ENCODE peak calls at places on chromosomes 1 and 21, in six cellular contexts. E is Calu3, U is NB4, W is breast epithelium, S is GM20000, P is endothelial cell. O is an unnamed sample.

GRCh38 chr1:207941664-207942063 is 30.7 kb upstream of the CD34 start:
- DNase-seq in E (no peak), U (no peak), W (peak), S (no peak), P (no peak), O (no peak)

GRCh38 chr1:61092643-61093042 is 10.3 kb downstream of the NFIA start:
- DNase-seq in E (no peak), U (no peak), W (no peak), S (no peak), P (no peak), O (no peak)

GRCh38 chr1:55958498-55958897 is 620.9 kb downstream of the PLPP3 start:
- DNase-seq in E (no peak), U (no peak), W (no peak), S (no peak), P (no peak), O (no peak)

GRCh38 chr1:181630838-181631237 is 147.5 kb downstream of the CACNA1E start:
- DNase-seq in E (no peak), U (no peak), W (peak), S (no peak), P (no peak), O (no peak)

GRCh38 chr1:155833665-155834295 is 23.2 kb downstream of the GON4L start:
- DNase-seq in E (no peak), U (no peak), W (no peak), S (no peak), P (no peak), O (no peak)

GRCh38 chr1:218401896-218402770 is 57.0 kb downstream of the TGFB2 start:
- DNase-seq in E (no peak), U (no peak), W (no peak), S (no peak), P (no peak), O (no peak)

GRCh38 chr1:194105381-194105780 is 919.0 kb upstream of the B3GALT2 start:
- DNase-seq in E (no peak), U (no peak), W (no peak), S (no peak), P (no peak), O (no peak)

GRCh38 chr1:218274551-218274950 is 10.5 kb upstream of the RRP15 start:
- DNase-seq in E (no peak), U (no peak), W (no peak), S (no peak), P (no peak), O (no peak)

GRCh38 chr1:116628448-116628847 is 39.1 kb downstream of the IGSF3 start:
- DNase-seq in E (no peak), U (no peak), W (no peak), S (peak), P (no peak), O (no peak)

GRCh38 chr1:33661791-33662190 is 189.3 kb downstream of the ZSCAN20 start:
- DNase-seq in E (no peak), U (no peak), W (no peak), S (no peak), P (no peak), O (no peak)

GRCh38 chr1:161948435-161948834 is 75.2 kb downstream of the OLFML2B start:
- DNase-seq in E (no peak), U (no peak), W (no peak), S (no peak), P (no peak), O (no peak)

GRCh38 chr21:34511154-34511553 is 856 bp downstream of the KCNE1 start:
- DNase-seq in E (no peak), U (peak), W (no peak), S (no peak), P (no peak), O (no peak)

GRCh38 chr21:36916718-36917117 is 49.8 kb downstream of the HLCS start:
- DNase-seq in E (no peak), U (no peak), W (no peak), S (no peak), P (no peak), O (no peak)

GRCh38 chr21:41770901-41771624 is 4.2 kb upstream of the RIPK4 start:
- DNase-seq in E (no peak), U (no peak), W (no peak), S (no peak), P (no peak), O (no peak)

GRCh38 chr1:44807364-44808062 is 362 bp upstream of the DYNLT4 start:
- DNase-seq in E (peak), U (peak), W (peak), S (peak), P (peak), O (peak)

GRCh38 chr1:157289424-157290105 is 151.4 kb upstream of the ETV3 start:
- DNase-seq in E (no peak), U (no peak), W (no peak), S (no peak), P (no peak), O (no peak)

GRCh38 chr1:164611754-164612642 is 53.0 kb downstream of the PBX1 start:
- DNase-seq in E (peak), U (no peak), W (peak), S (no peak), P (no peak), O (peak)

GRCh38 chr1:68313736-68314594 is 81.6 kb upstream of the WLS start:
- DNase-seq in E (no peak), U (no peak), W (no peak), S (no peak), P (no peak), O (no peak)

GRCh38 chr1:61124078-61124477 is 41.7 kb downstream of the NFIA start:
- DNase-seq in E (no peak), U (no peak), W (no peak), S (no peak), P (no peak), O (no peak)

GRCh38 chr1:112257043-112257835 is 138.8 kb upstream of the CTTNBP2NL start:
- DNase-seq in E (no peak), U (no peak), W (no peak), S (no peak), P (no peak), O (no peak)

GRCh38 chr21:14452031-14452778 is 69.3 kb upstream of the HSPA13 start:
- DNase-seq in E (no peak), U (no peak), W (no peak), S (no peak), P (no peak), O (no peak)

GRCh38 chr1:50929376-50929958 is 30.6 kb downstream of the FAF1 start:
- DNase-seq in E (no peak), U (peak), W (no peak), S (no peak), P (no peak), O (no peak)

GRCh38 chr1:24725209-24725651 is 20.0 kb upstream of the CLIC4 start:
- DNase-seq in E (peak), U (no peak), W (no peak), S (no peak), P (peak), O (peak)

GRCh38 chr21:45539796-45540600 is 2.2 kb downstream of the SLC19A1 start:
- DNase-seq in E (no peak), U (no peak), W (no peak), S (no peak), P (peak), O (no peak)

GRCh38 chr1:31390071-31390470 is 17.2 kb upstream of the FABP3 start:
- DNase-seq in E (peak), U (no peak), W (peak), S (no peak), P (no peak), O (no peak)

GRCh38 chr1:169727307-169727706 is 6.6 kb downstream of the SELE start:
- DNase-seq in E (no peak), U (no peak), W (no peak), S (no peak), P (no peak), O (no peak)

GRCh38 chr1:48692235-48692634 is 84.5 kb downstream of the BEND5 start:
- DNase-seq in E (no peak), U (no peak), W (peak), S (no peak), P (no peak), O (no peak)

GRCh38 chr1:154812911-154813816 is 56.9 kb downstream of the KCNN3 start:
- DNase-seq in E (no peak), U (no peak), W (peak), S (no peak), P (no peak), O (peak)

GRCh38 chr1:80363689-80364475 is 1357.4 kb upstream of the ADGRL4 start:
- DNase-seq in E (no peak), U (no peak), W (no peak), S (no peak), P (no peak), O (no peak)

GRCh38 chr21:34336756-34337391 is 26.9 kb upstream of the KCNE2 start:
- DNase-seq in E (no peak), U (no peak), W (no peak), S (no peak), P (no peak), O (no peak)

GRCh38 chr1:16913866-16914662 is 7.7 kb upstream of the CROCC start:
- DNase-seq in E (peak), U (peak), W (peak), S (peak), P (peak), O (peak)
- TF ChIP-seq CTCF in E (no peak), U (no peak), W (no peak), S (no peak), P (no peak), O (no peak)

DNA sequence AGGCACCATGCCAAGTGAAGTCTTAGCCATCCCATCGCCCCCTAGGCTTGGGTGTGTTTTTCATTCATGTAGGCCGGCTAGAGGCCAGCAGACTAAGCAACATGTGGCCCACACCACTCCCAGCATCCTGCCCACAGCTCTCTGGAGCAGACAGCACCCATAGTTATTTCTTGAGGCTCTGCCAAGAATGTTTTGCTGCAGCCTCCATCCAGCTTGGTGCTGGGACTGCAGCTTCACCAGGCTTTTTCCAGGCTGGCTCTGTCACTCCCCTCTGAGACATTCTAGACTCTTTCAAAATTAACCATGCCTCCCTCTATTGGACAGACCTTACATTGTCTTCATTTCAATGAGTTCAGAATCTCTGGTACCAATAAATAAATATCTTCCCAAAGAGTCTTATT is 104.2 kb downstream of the DUSP10 start:
- DNase-seq in E (no peak), U (no peak), W (no peak), S (no peak), P (no peak), O (no peak)
- TF ChIP-seq CTCF in E (no peak), U (no peak), W (no peak), S (no peak), P (no peak), O (no peak)

DNA sequence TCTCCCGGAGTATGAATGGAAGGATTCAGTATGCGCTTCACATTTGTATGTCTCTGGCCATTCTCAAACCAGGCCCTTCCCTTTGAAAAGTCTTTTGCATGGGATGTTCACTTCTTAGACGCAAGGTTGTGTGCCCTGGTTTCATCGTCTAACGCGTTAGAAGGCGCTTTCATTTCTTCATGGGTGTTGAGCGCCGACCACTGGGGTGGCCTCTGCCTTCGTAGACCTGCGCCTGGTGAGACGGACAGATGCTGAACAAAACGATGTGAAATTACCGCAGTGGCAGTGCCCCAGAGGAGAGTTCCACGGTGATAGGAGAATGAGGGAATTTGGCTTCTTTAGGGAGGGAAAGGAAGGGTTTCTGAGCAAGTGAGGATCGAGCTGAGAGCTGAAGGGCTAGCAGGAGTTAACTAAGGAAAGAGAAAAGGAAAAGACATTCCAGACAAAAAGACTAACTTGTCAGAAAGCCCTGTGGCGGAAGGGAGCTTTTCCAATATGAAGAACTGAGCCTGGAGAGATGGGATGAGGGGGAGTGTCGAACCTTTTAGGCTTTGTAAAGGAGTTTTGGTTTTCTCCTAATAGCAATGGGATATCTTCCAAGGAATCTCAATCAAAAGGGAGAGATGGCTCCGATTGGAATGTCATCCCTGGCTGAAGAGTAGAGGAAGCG is 904 bp downstream of the GGPS1 start:
- DNase-seq in E (peak), U (peak), W (no peak), S (peak), P (peak), O (peak)
- TF ChIP-seq CTCF in E (no peak), U (no peak), W (no peak), S (no peak), P (no peak), O (peak)

GRCh38 chr1:113692824-113693431 is 66.4 kb downstream of the PHTF1 start:
- DNase-seq in E (no peak), U (no peak), W (no peak), S (no peak), P (no peak), O (no peak)
- TF ChIP-seq CTCF in E (no peak), U (no peak), W (no peak), S (no peak), P (no peak), O (no peak)

GRCh38 chr1:205939690-205940330 is 3.4 kb downstream of the SLC26A9 start:
- DNase-seq in E (peak), U (peak), W (no peak), S (no peak), P (peak), O (peak)
- TF ChIP-seq CTCF in E (peak), U (peak), W (no peak), S (no peak), P (peak), O (peak)

GRCh38 chr1:18132022-18132706 is 24.6 kb downstream of the IGSF21 start:
- DNase-seq in E (no peak), U (no peak), W (no peak), S (no peak), P (no peak), O (no peak)
- TF ChIP-seq CTCF in E (no peak), U (no peak), W (no peak), S (no peak), P (no peak), O (no peak)

GRCh38 chr1:200869753-200870391 is 2.9 kb upstream of the GPR25 start:
- DNase-seq in E (no peak), U (peak), W (no peak), S (peak), P (no peak), O (no peak)

GRCh38 chr1:200873671-200874397 is 1.1 kb downstream of the GPR25 start:
- DNase-seq in E (no peak), U (no peak), W (no peak), S (peak), P (no peak), O (no peak)

GRCh38 chr1:200873116-200873670 is 412 bp downstream of the GPR25 start:
- DNase-seq in E (no peak), U (no peak), W (no peak), S (peak), P (no peak), O (no peak)

GRCh38 chr1:200874694-200875093 is 1.9 kb downstream of the GPR25 start:
- DNase-seq in E (no peak), U (no peak), W (no peak), S (peak), P (no peak), O (no peak)

GRCh38 chr1:200872446-200873115 is at the start of gene GPR25:
- DNase-seq in E (no peak), U (no peak), W (no peak), S (no peak), P (no peak), O (no peak)
- TF ChIP-seq CTCF in E (no peak), U (no peak), W (no peak), S (no peak), P (no peak), O (no peak)

DNA sequence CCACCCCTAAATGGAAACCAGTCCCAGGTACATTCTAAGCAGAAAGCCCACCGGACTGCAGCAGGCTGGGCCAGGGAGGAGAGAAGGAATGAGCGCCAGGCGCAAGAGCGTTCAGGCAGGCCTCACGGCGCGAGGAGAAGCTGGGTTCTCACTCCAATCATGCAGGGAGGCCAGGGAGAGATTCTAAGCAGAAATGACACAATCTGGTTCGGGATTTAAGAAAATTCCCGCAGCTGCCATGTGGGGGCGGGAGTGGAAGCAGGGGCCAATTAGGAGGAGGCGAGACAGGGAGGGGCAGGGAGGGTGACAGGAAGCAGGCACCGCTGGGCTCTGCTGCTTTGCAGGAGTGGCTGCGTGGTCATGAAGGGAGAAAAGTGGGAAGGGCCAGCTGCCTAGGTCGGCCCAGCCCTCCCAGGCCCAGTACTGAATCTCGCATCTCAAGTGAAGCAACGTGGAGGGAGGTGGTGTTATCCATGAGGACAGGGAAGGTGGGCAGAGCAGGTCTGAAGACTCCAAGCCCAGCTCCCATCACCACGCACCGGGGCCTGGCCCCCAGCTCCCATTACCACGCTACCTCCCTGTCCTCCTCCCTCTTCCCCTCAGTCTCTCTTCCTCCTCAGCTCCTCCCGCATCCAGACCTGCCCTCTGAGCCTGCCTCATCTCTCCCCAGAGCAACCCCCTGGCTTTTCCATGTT is 11.8 kb downstream of the NPHP4 start:
- DNase-seq in E (no peak), U (peak), W (no peak), S (no peak), P (peak), O (no peak)
- TF ChIP-seq CTCF in E (no peak), U (no peak), W (no peak), S (no peak), P (peak), O (peak)

GRCh38 chr1:4140241-4140640 is 240.2 kb upstream of the C1orf174 start:
- DNase-seq in E (no peak), U (no peak), W (no peak), S (no peak), P (no peak), O (no peak)
- TF ChIP-seq CTCF in E (no peak), U (no peak), W (no peak), S (no peak), P (no peak), O (no peak)